ENCODE peak calls at places on chromosomes 6 and 20, in eight cellular contexts. L is fibroblast of lung; P is psoas muscle; C is astrocyte; Q is prostate gland; D is heart right ventricle; Z is GM23338; F is CD4-positive, alpha-beta T cell. R is an unnamed sample.

GRCh38 chr20:37007898-37008649 is 56.6 kb upstream of the SAMHD1 start:
- DNase-seq in P (no peak), F (peak; percentile 32), L (peak; percentile 53), Q (no peak), C (peak; percentile 20), D (no peak), Z (no peak), R (no peak)

GRCh38 chr6:56868687-56869086 is 86.2 kb upstream of the BEND6 start:
- DNase-seq in C (peak; percentile 89), D (no peak), Q (no peak), F (no peak), P (no peak), Z (no peak), L (peak; percentile 92), R (no peak)

GRCh38 chr20:15675813-15676484 is 897.3 kb downstream of the KIF16B start:
- DNase-seq in Z (no peak), P (no peak), F (no peak), D (no peak), C (no peak), Q (no peak), L (no peak), R (no peak)

GRCh38 chr20:4544765-4545164 is 176.9 kb upstream of the PRND start:
- DNase-seq in C (peak; percentile 73), F (no peak), P (no peak), L (peak; percentile 91), Z (no peak), Q (no peak), D (no peak), R (peak; percentile 58)

GRCh38 chr6:157984686-157985225 is 3.1 kb downstream of the SYNJ2 start:
- DNase-seq in Q (no peak), L (no peak), D (no peak), P (no peak), Z (no peak), C (peak; percentile 54), F (no peak), R (no peak)

GRCh38 chr6:104003803-104004516 is 855.8 kb downstream of the HACE1 start:
- DNase-seq in Q (no peak), Z (peak; percentile 68), F (no peak), L (no peak), P (no peak), C (no peak), D (no peak), R (no peak)

GRCh38 chr6:33189625-33190024 is 2.6 kb downstream of the COL11A2 start:
- DNase-seq in Z (no peak), L (no peak), Q (no peak), F (no peak), C (no peak), P (no peak), D (no peak), R (no peak)

GRCh38 chr6:505374-505773 is 113.8 kb downstream of the IRF4 start:
- DNase-seq in C (no peak), L (no peak), P (no peak), F (no peak), Z (no peak), D (no peak), Q (no peak), R (no peak)

GRCh38 chr20:45695496-45695895 is 6.3 kb upstream of the WFDC13 start:
- DNase-seq in D (no peak), L (no peak), F (no peak), Q (no peak), Z (no peak), P (no peak), C (no peak), R (no peak)

GRCh38 chr6:125194980-125195379 is 41.4 kb downstream of the TPD52L1 start:
- DNase-seq in L (no peak), Z (no peak), D (no peak), P (no peak), C (no peak), Q (no peak), F (no peak), R (no peak)

DNA sequence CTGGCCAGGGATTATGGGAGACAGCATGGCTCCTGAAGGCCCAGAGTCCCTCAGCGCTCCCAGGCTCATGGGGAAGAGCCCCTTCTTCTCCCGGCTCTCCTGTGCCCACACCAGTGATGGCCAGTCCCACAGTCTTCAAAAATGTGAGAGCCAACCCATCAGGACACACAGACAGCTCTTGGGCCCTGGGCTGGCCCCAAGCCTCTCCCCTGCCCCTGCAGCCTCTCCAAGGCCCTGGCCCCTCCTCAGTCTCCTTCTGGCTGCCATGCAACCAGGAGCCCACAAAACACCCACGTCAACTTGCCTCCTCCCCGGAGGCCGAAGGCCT is 58.2 kb upstream of the FOXP4 start:
- DNase-seq in L (no peak), D (no peak), Z (no peak), P (no peak), Q (no peak), F (no peak), C (no peak), R (no peak)
- H3K27me3 ChIP-seq in L (peaks cover 2% of the 10 kb centered on the region), D (peaks cover 20% of the 10 kb centered on the region), Z (peaks cover 38% of the 10 kb centered on the region), P (no peaks in the 10 kb centered on the region), Q (no peaks in the 10 kb centered on the region), F (no peaks in the 10 kb centered on the region), C (peaks cover 3% of the 10 kb centered on the region), R (no peaks in the 10 kb centered on the region)

GRCh38 chr20:38091447-38092216 is 58.1 kb downstream of the RPRD1B start:
- DNase-seq in F (no peak), L (peak; percentile 48), C (no peak), Z (no peak), P (no peak), Q (no peak), D (peak; percentile 1), R (no peak)
- H3K27ac ChIP-seq in F (no peak overlapping the region), L (peak overlapping the region; percentile 26), C (peak overlapping the region; percentile 8), Z (no peak overlapping the region), P (peak overlapping the region; percentile 55), Q (no peak overlapping the region), D (peak overlapping the region; percentile 11), R (no peak overlapping the region)

DNA sequence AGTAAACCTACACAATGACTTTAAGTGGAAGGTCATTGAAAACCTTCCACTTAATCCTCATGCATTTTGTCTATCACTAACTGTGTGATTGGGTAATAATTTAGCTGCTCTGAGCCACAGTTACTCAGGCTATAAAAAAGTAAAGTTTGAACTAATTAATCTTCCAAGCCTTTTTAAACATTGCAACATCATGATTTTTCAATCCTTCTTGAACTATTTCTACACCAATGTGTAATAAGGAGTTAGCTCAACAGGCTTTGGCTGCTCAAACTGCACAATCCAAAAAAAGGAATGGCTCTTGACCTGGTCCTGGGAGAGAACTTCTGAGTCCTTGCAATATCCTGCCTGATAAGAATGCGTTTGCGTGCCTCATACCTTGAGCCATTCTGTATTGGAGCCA is 34.8 kb upstream of the FILIP1 start:
- DNase-seq in L (peak; percentile 80), D (no peak), Z (peak; percentile 11), F (no peak), P (no peak), Q (no peak), C (peak; percentile 6), R (no peak)
- H3K27me3 ChIP-seq in L (no peaks in the 10 kb centered on the region), D (no peaks in the 10 kb centered on the region), Z (no peaks in the 10 kb centered on the region), F (peaks cover 16% of the 10 kb centered on the region), P (no peaks in the 10 kb centered on the region), Q (no peaks in the 10 kb centered on the region), C (peaks cover 3% of the 10 kb centered on the region), R (no peaks in the 10 kb centered on the region)

GRCh38 chr20:61130156-61130555 is 121.9 kb upstream of the CDH4 start:
- DNase-seq in Z (no peak), C (no peak), P (no peak), L (no peak), F (no peak), D (no peak), Q (no peak), R (no peak)
- H3K27ac ChIP-seq in Z (no peak overlapping the region), C (no peak overlapping the region), P (no peak overlapping the region), L (no peak overlapping the region), F (no peak overlapping the region), D (no peak overlapping the region), Q (no peak overlapping the region), R (no peak overlapping the region)

DNA sequence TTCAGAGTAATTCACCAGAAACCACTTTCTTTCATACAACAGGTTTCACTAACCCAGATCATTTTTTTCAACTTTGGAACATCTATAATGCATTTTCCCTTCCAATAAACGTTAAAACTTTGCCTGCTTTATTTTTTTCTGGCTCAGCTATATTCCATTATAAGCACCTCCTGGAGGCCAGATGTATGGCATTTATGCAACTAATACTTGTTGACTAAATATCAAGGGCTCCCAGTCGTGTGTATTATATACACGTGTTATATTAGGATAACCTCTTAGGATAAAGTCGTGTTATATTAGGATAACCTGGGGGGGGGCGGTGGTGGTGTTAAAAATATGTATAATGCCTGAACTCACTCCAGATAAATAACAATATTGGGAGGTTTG is 6.7 kb downstream of the OPN5 start:
- DNase-seq in F (no peak), D (no peak), C (no peak), Q (no peak), P (no peak), Z (no peak), L (no peak), R (no peak)
- H3K27me3 ChIP-seq in F (peaks cover 4% of the 10 kb centered on the region), D (peaks cover 8% of the 10 kb centered on the region), C (peaks cover 26% of the 10 kb centered on the region), Q (no peaks in the 10 kb centered on the region), P (no peaks in the 10 kb centered on the region), Z (peaks cover 47% of the 10 kb centered on the region), L (peaks cover 2% of the 10 kb centered on the region), R (peaks cover 3% of the 10 kb centered on the region)

GRCh38 chr20:63292292-63292701 is 689 bp upstream of the COL20A1 start:
- DNase-seq in C (no peak), F (no peak), Z (no peak), P (no peak), L (no peak), Q (no peak), D (no peak), R (no peak)

GRCh38 chr20:63293456-63293855 is 470 bp downstream of the COL20A1 start:
- DNase-seq in F (no peak), D (no peak), P (no peak), Z (no peak), C (no peak), L (no peak), Q (no peak), R (no peak)

GRCh38 chr20:63291811-63292210 is 1.2 kb upstream of the COL20A1 start:
- DNase-seq in P (no peak), F (no peak), C (no peak), Z (no peak), Q (no peak), D (no peak), L (no peak), R (no peak)

GRCh38 chr20:63293866-63294535 is 1.0 kb downstream of the COL20A1 start:
- DNase-seq in D (no peak), C (no peak), L (no peak), P (no peak), Z (peak; percentile 62), Q (no peak), F (no peak), R (no peak)

GRCh38 chr20:63292904-63293303 is at the start of gene COL20A1:
- DNase-seq in Q (no peak), P (no peak), D (no peak), F (no peak), C (no peak), Z (no peak), L (no peak), R (no peak)
- H3K27ac ChIP-seq in Q (no peak within 1 kb of the TSS), P (no peak within 1 kb of the TSS), D (no peak within 1 kb of the TSS), F (no peak within 1 kb of the TSS), C (no peak within 1 kb of the TSS), Z (no peak within 1 kb of the TSS), L (no peak within 1 kb of the TSS), R (no peak within 1 kb of the TSS)

R was measured in AG04450.